ENCODE peak calls at places on chromosomes 5 and 9, in four cellular contexts. V is thoracic aorta, K is aorta, A is left lung. X is an unnamed sample. For H3K4me1, the result is how much of the 10 kb centered on the place peaks cover.

GRCh38 chr5:138790684-138791083 is 37.5 kb downstream of the CTNNA1 start:
- DNase-seq in V (no peak), K (no peak), A (no peak), X (no peak)

GRCh38 chr5:3075309-3075708 is 323.8 kb upstream of the IRX2 start:
- DNase-seq in V (no peak), K (no peak), A (no peak), X (no peak)

GRCh38 chr5:124921694-124922093 is 175.3 kb upstream of the ZNF608 start:
- DNase-seq in V (no peak), K (no peak), A (no peak), X (no peak)

GRCh38 chr5:87099246-87099914 is 168.3 kb upstream of the RASA1 start:
- DNase-seq in V (no peak), K (no peak), A (no peak), X (no peak)

GRCh38 chr5:11904270-11904906 is at the start of gene CTNND2:
- DNase-seq in V (no peak), K (no peak), A (peak), X (no peak)

GRCh38 chr5:17127743-17128231 is 89.6 kb upstream of the BASP1 start:
- DNase-seq in V (no peak), K (no peak), A (no peak), X (no peak)

GRCh38 chr5:10555134-10555733 is 8.6 kb upstream of the ANKRD33B start:
- DNase-seq in V (no peak), K (no peak), A (no peak), X (no peak)

GRCh38 chr5:61386062-61386800 is 54.2 kb downstream of the ZSWIM6 start:
- DNase-seq in V (no peak), K (no peak), A (no peak), X (no peak)

GRCh38 chr5:108681079-108681921 is 66.4 kb upstream of the FER start:
- DNase-seq in V (no peak), K (no peak), A (no peak), X (peak)

GRCh38 chr5:3490962-3491477 is 104.6 kb upstream of the IRX1 start:
- DNase-seq in V (no peak), K (no peak), A (no peak), X (no peak)

GRCh38 chr5:133304707-133305216 is 252.9 kb downstream of the HSPA4 start:
- DNase-seq in V (no peak), K (no peak), A (no peak), X (no peak)

GRCh38 chr9:4837768-4838546 is 45.2 kb downstream of the RCL1 start:
- DNase-seq in V (no peak), K (peak), A (no peak), X (no peak)

GRCh38 chr5:137078171-137078665 is 420.9 kb downstream of the SPOCK1 start:
- DNase-seq in V (no peak), K (no peak), A (no peak), X (no peak)

GRCh38 chr5:140965905-140966292 is 377 bp upstream of the PCDHAC2 start:
- DNase-seq in V (no peak), K (no peak), A (no peak), X (no peak)

GRCh38 chr5:135632806-135633205 is 54.0 kb upstream of the CXCL14 start:
- DNase-seq in V (no peak), K (no peak), A (no peak), X (no peak)

GRCh38 chr5:92927291-92927778 is 653.7 kb downstream of the NR2F1-AS1 start:
- DNase-seq in V (no peak), K (no peak), A (peak), X (no peak)

GRCh38 chr9:124450241-124450924 is at the start of gene ADGRD2:
- DNase-seq in V (no peak), K (peak), A (peak), X (no peak)

GRCh38 chr9:87427851-87428506 is 69.7 kb upstream of the DAPK1 start:
- DNase-seq in V (no peak), K (no peak), A (no peak), X (no peak)

GRCh38 chr5:16600949-16601348 is 15.8 kb downstream of the RETREG1 start:
- DNase-seq in V (no peak), K (no peak), A (no peak), X (no peak)

GRCh38 chr9:109699019-109699418 is 81.0 kb upstream of the PALM2AKAP2 start:
- DNase-seq in V (no peak), K (no peak), A (no peak), X (no peak)

GRCh38 chr5:160805376-160805775 is 46.6 kb downstream of the ATP10B start:
- DNase-seq in V (no peak), K (no peak), A (no peak), X (no peak)

GRCh38 chr5:112475747-112476435 is 56.8 kb upstream of the EPB41L4A start:
- DNase-seq in V (no peak), K (no peak), A (no peak), X (no peak)

GRCh38 chr5:126394211-126394828 is 28.9 kb upstream of the GRAMD2B start:
- DNase-seq in V (no peak), K (no peak), A (no peak), X (no peak)

GRCh38 chr5:18527017-18527416 is 892.8 kb downstream of the TAF11L14 start:
- DNase-seq in V (no peak), K (no peak), A (no peak), X (no peak)

GRCh38 chr9:35510745-35511428 is 21.0 kb downstream of the RUSC2 start:
- DNase-seq in V (peak), K (peak), A (no peak), X (peak)

GRCh38 chr5:83919071-83920041 is 198.7 kb upstream of the HAPLN1 start:
- DNase-seq in V (no peak), K (no peak), A (no peak), X (no peak)

GRCh38 chr5:159061186-159061796 is 38.4 kb downstream of the EBF1 start:
- DNase-seq in V (peak), K (peak), A (peak), X (peak)

GRCh38 chr9:112051812-112052211 is 123.3 kb downstream of the SUSD1 start:
- DNase-seq in V (no peak), K (no peak), A (no peak), X (no peak)
- H3K4me1 ChIP-seq in V (under half), K (under half), A (under half), X (under half)

GRCh38 chr5:156942064-156942463 is 21.0 kb downstream of the TIMD4 start:
- DNase-seq in V (no peak), K (no peak), A (no peak), X (no peak)
- H3K4me1 ChIP-seq in V (under half), K (under half), A (under half), X (under half)

GRCh38 chr9:38043931-38044623 is 24.9 kb downstream of the SHB start:
- DNase-seq in V (no peak), K (no peak), A (no peak), X (peak)
- H3K4me1 ChIP-seq in V (under half), K (under half), A (under half), X (under half)

GRCh38 chr9:16257604-16258003 is 612.9 kb downstream of the BNC2 start:
- DNase-seq in V (no peak), K (no peak), A (no peak), X (no peak)

GRCh38 chr9:16258708-16259107 is 611.8 kb downstream of the BNC2 start:
- DNase-seq in V (no peak), K (no peak), A (no peak), X (no peak)

GRCh38 chr9:16255217-16255616 is 615.3 kb downstream of the BNC2 start:
- DNase-seq in V (no peak), K (no peak), A (no peak), X (no peak)

GRCh38 chr9:16254674-16255073 is 615.8 kb downstream of the BNC2 start:
- DNase-seq in V (no peak), K (no peak), A (no peak), X (no peak)

DNA sequence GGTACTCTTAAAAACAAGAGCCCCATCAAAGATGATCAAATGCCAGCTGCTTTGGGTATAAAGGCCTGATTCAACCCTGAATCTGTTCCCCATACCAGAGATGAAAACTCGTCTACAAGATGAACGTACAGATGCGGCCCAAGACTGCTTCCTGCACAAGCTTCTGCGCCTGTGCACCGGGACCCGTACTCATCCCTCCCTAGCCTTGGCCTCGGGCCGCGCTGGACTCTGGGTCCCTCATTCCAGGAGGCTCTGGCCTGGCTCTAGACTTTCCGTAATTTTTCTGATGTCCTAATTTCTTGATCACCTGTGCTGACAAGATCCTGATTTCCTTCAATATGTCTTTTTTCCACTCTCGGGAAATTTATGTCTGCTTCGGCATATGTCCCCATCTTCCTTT is 612.3 kb downstream of the BNC2 start:
- DNase-seq in V (no peak), K (no peak), A (no peak), X (no peak)
- H3K4me1 ChIP-seq in V (under half), K (under half), A (under half), X (under half)

GRCh38 chr5:142319560-142320426 is 5.0 kb downstream of the SPRY4 start:
- DNase-seq in V (no peak), K (no peak), A (no peak), X (no peak)
- H3K4me1 ChIP-seq in V (under half), K (under half), A (half or more), X (under half)

GRCh38 chr5:58979090-58979489 is 396.2 kb downstream of the RAB3C start:
- DNase-seq in V (no peak), K (no peak), A (no peak), X (peak)
- H3K4me1 ChIP-seq in V (under half), K (under half), A (under half), X (under half)

DNA sequence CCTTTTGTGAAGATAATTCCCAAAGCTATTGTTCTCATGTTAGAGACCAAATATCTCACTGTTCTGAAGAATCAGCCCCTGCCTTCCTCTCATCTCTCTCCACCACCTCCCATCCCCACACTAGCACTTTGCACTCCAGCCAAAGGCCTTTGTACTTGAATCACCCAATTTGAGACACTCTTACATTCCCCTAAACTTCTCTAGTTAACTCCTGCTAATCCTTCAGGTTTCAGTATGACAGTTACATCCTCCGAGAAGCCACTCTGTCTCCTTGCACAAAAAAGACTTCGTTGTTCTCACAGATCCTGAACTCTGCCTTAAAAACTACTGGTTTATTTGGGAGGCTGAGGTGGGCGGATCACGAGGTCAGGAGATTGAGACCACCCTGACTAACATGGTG is 227.5 kb downstream of the PIK3R1 start:
- DNase-seq in V (no peak), K (no peak), A (no peak), X (no peak)
- H3K4me1 ChIP-seq in V (under half), K (under half), A (under half), X (under half)

GRCh38 chr5:28734396-28734795 is 1696.0 kb upstream of the CDH9 start:
- DNase-seq in V (no peak), K (no peak), A (no peak), X (no peak)

GRCh38 chr5:28726815-28727214 is 1688.4 kb upstream of the CDH9 start:
- DNase-seq in V (no peak), K (no peak), A (no peak), X (no peak)

GRCh38 chr5:28725001-28725400 is 1686.6 kb upstream of the CDH9 start:
- DNase-seq in V (no peak), K (no peak), A (no peak), X (no peak)

GRCh38 chr5:28729067-28729466 is 1690.7 kb upstream of the CDH9 start:
- DNase-seq in V (no peak), K (no peak), A (no peak), X (no peak)
- H3K4me1 ChIP-seq in V (under half), K (under half), A (under half), X (under half)

GRCh38 chr5:154603485-154603884 is 125.5 kb upstream of the HAND1 start:
- DNase-seq in V (no peak), K (no peak), A (no peak), X (no peak)

GRCh38 chr5:154603011-154603410 is 125.0 kb upstream of the HAND1 start:
- DNase-seq in V (no peak), K (no peak), A (no peak), X (no peak)

GRCh38 chr5:154598021-154598420 is 120.0 kb upstream of the HAND1 start:
- DNase-seq in V (no peak), K (no peak), A (no peak), X (no peak)

GRCh38 chr5:154603978-154604679 is 126.1 kb upstream of the HAND1 start:
- DNase-seq in V (no peak), K (peak), A (no peak), X (peak)

DNA sequence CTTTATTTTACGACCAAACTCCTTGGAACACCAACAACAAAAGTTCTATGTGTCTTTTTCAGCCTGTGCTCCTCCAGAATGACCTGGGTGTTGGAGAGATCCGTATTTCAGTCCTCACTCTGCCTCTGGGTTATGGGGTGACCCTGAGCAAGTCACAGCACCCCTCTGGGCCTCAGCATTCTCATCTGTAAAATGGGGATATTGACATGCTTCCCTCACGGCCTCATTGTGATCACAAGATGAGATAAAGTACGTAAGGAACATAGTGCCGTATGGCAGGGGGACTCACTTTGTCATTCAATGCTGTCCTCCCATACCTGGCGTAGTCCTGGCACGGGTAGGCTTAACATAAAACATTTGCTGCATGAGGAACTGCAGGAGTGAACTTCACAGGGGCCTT is 123.0 kb upstream of the HAND1 start:
- DNase-seq in V (no peak), K (no peak), A (no peak), X (no peak)
- H3K4me1 ChIP-seq in V (under half), K (under half), A (under half), X (under half)

GRCh38 chr9:115604831-115605483 is 487.0 kb upstream of the TNC start:
- DNase-seq in V (no peak), K (peak), A (no peak), X (peak)
- H3K4me1 ChIP-seq in V (under half), K (under half), A (under half), X (under half)